ENCODE peak calls at places on chromosomes 6 and 20, in seven cellular contexts. One of them, this sample, is unnamed.

GRCh38 chr6:106081715-106082114 is 4.4 kb upstream of the PRDM1 start:
- DNase-seq in astrocyte of the cerebellum: no peak
- DNase-seq in putamen: no peak
- DNase-seq in HTR-8/SVneo: no peak
- DNase-seq in NCI-H748 treated with DMSO at 0.1 percent for 48 hours: no peak
- DNase-seq in CD4-positive, alpha-beta T cell: no peak
- DNase-seq in T-helper 1 cell: no peak
- DNase-seq in this sample: no peak

GRCh38 chr20:49677777-49678758 is 35.6 kb downstream of the B4GALT5 start:
- DNase-seq in putamen: no peak
- DNase-seq in T-helper 1 cell: no peak
- DNase-seq in astrocyte of the cerebellum: no peak
- DNase-seq in NCI-H748 treated with DMSO at 0.1 percent for 48 hours: no peak
- DNase-seq in CD4-positive, alpha-beta T cell: no peak
- DNase-seq in HTR-8/SVneo: no peak
- DNase-seq in this sample: no peak

GRCh38 chr6:25427549-25427948 is 148.4 kb downstream of the CARMIL1 start:
- DNase-seq in CD4-positive, alpha-beta T cell: no peak
- DNase-seq in T-helper 1 cell: no peak
- DNase-seq in putamen: no peak
- DNase-seq in astrocyte of the cerebellum: no peak
- DNase-seq in HTR-8/SVneo: no peak
- DNase-seq in NCI-H748 treated with DMSO at 0.1 percent for 48 hours: no peak
- DNase-seq in this sample: no peak

GRCh38 chr20:44154521-44155001 is 32.4 kb downstream of the JPH2 start:
- DNase-seq in astrocyte of the cerebellum: no peak
- DNase-seq in putamen: no peak
- DNase-seq in HTR-8/SVneo: no peak
- DNase-seq in CD4-positive, alpha-beta T cell: no peak
- DNase-seq in T-helper 1 cell: no peak
- DNase-seq in NCI-H748 treated with DMSO at 0.1 percent for 48 hours: no peak
- DNase-seq in this sample: no peak

GRCh38 chr6:170293881-170294755 is 3.2 kb upstream of the DLL1 start:
- DNase-seq in CD4-positive, alpha-beta T cell: no peak
- DNase-seq in NCI-H748 treated with DMSO at 0.1 percent for 48 hours: no peak
- DNase-seq in putamen: no peak
- DNase-seq in T-helper 1 cell: no peak
- DNase-seq in astrocyte of the cerebellum: no peak
- DNase-seq in HTR-8/SVneo: no peak
- DNase-seq in this sample: no peak

GRCh38 chr6:86331265-86331840 is 606.0 kb upstream of the HTR1E start:
- DNase-seq in putamen: no peak
- DNase-seq in CD4-positive, alpha-beta T cell: no peak
- DNase-seq in NCI-H748 treated with DMSO at 0.1 percent for 48 hours: no peak
- DNase-seq in astrocyte of the cerebellum: no peak
- DNase-seq in HTR-8/SVneo: no peak
- DNase-seq in T-helper 1 cell: no peak
- DNase-seq in this sample: no peak

GRCh38 chr6:39530201-39530759 is 194.9 kb downstream of the KIF6 start:
- DNase-seq in HTR-8/SVneo: no peak
- DNase-seq in astrocyte of the cerebellum: no peak
- DNase-seq in T-helper 1 cell: no peak
- DNase-seq in NCI-H748 treated with DMSO at 0.1 percent for 48 hours: no peak
- DNase-seq in putamen: no peak
- DNase-seq in CD4-positive, alpha-beta T cell: no peak
- DNase-seq in this sample: no peak

GRCh38 chr6:83860347-83860731 is 850 bp downstream of the CYB5R4 start:
- DNase-seq in astrocyte of the cerebellum: no peak
- DNase-seq in HTR-8/SVneo: no peak
- DNase-seq in CD4-positive, alpha-beta T cell: no peak
- DNase-seq in NCI-H748 treated with DMSO at 0.1 percent for 48 hours: no peak
- DNase-seq in putamen: no peak
- DNase-seq in T-helper 1 cell: no peak
- DNase-seq in this sample: no peak

GRCh38 chr20:43943725-43944124 is 29.1 kb downstream of the TOX2 start:
- DNase-seq in NCI-H748 treated with DMSO at 0.1 percent for 48 hours: no peak
- DNase-seq in astrocyte of the cerebellum: no peak
- DNase-seq in CD4-positive, alpha-beta T cell: no peak
- DNase-seq in putamen: no peak
- DNase-seq in HTR-8/SVneo: no peak
- DNase-seq in T-helper 1 cell: no peak
- DNase-seq in this sample: no peak

GRCh38 chr20:48783533-48784272 is 44.1 kb downstream of the PREX1 start:
- DNase-seq in CD4-positive, alpha-beta T cell: no peak
- DNase-seq in putamen: no peak
- DNase-seq in T-helper 1 cell: peak
- DNase-seq in astrocyte of the cerebellum: peak
- DNase-seq in HTR-8/SVneo: no peak
- DNase-seq in NCI-H748 treated with DMSO at 0.1 percent for 48 hours: no peak
- DNase-seq in this sample: no peak

GRCh38 chr6:52909131-52909530 is 367 bp downstream of the GSTA3 start:
- DNase-seq in astrocyte of the cerebellum: no peak
- DNase-seq in T-helper 1 cell: no peak
- DNase-seq in HTR-8/SVneo: no peak
- DNase-seq in NCI-H748 treated with DMSO at 0.1 percent for 48 hours: no peak
- DNase-seq in CD4-positive, alpha-beta T cell: no peak
- DNase-seq in putamen: no peak
- DNase-seq in this sample: no peak

GRCh38 chr6:105688573-105688972 is 285.7 kb upstream of the PREP start:
- DNase-seq in T-helper 1 cell: peak
- DNase-seq in CD4-positive, alpha-beta T cell: no peak
- DNase-seq in astrocyte of the cerebellum: no peak
- DNase-seq in putamen: no peak
- DNase-seq in HTR-8/SVneo: no peak
- DNase-seq in NCI-H748 treated with DMSO at 0.1 percent for 48 hours: no peak
- DNase-seq in this sample: no peak

GRCh38 chr6:42140051-42140450 is 2.4 kb downstream of the C6orf132 start:
- DNase-seq in NCI-H748 treated with DMSO at 0.1 percent for 48 hours: no peak
- DNase-seq in astrocyte of the cerebellum: no peak
- DNase-seq in putamen: no peak
- DNase-seq in HTR-8/SVneo: peak
- DNase-seq in T-helper 1 cell: no peak
- DNase-seq in CD4-positive, alpha-beta T cell: no peak
- DNase-seq in this sample: no peak

GRCh38 chr6:152696543-152696942 is 1.2 kb upstream of the MYCT1 start:
- DNase-seq in putamen: no peak
- DNase-seq in T-helper 1 cell: no peak
- DNase-seq in HTR-8/SVneo: peak
- DNase-seq in astrocyte of the cerebellum: peak
- DNase-seq in CD4-positive, alpha-beta T cell: no peak
- DNase-seq in NCI-H748 treated with DMSO at 0.1 percent for 48 hours: no peak
- DNase-seq in this sample: no peak

GRCh38 chr6:42984924-42985475 is 630 bp downstream of the PPP2R5D start:
- DNase-seq in NCI-H748 treated with DMSO at 0.1 percent for 48 hours: no peak
- DNase-seq in T-helper 1 cell: no peak
- DNase-seq in CD4-positive, alpha-beta T cell: peak
- DNase-seq in putamen: no peak
- DNase-seq in HTR-8/SVneo: no peak
- DNase-seq in astrocyte of the cerebellum: no peak
- DNase-seq in this sample: no peak

GRCh38 chr6:93040375-93040774 is 379.0 kb downstream of the EPHA7 start:
- DNase-seq in putamen: no peak
- DNase-seq in CD4-positive, alpha-beta T cell: no peak
- DNase-seq in T-helper 1 cell: peak
- DNase-seq in NCI-H748 treated with DMSO at 0.1 percent for 48 hours: no peak
- DNase-seq in astrocyte of the cerebellum: peak
- DNase-seq in HTR-8/SVneo: no peak
- DNase-seq in this sample: no peak

GRCh38 chr6:143843689-143844405 is 709 bp downstream of the LTV1 start:
- DNase-seq in HTR-8/SVneo: no peak
- DNase-seq in putamen: no peak
- DNase-seq in T-helper 1 cell: peak
- DNase-seq in astrocyte of the cerebellum: no peak
- DNase-seq in NCI-H748 treated with DMSO at 0.1 percent for 48 hours: no peak
- DNase-seq in CD4-positive, alpha-beta T cell: peak
- DNase-seq in this sample: no peak

GRCh38 chr6:84967389-84967788 is 203.0 kb upstream of the TBX18 start:
- DNase-seq in NCI-H748 treated with DMSO at 0.1 percent for 48 hours: peak
- DNase-seq in HTR-8/SVneo: peak
- DNase-seq in astrocyte of the cerebellum: no peak
- DNase-seq in T-helper 1 cell: no peak
- DNase-seq in CD4-positive, alpha-beta T cell: no peak
- DNase-seq in putamen: no peak
- DNase-seq in this sample: no peak

GRCh38 chr6:151058021-151058733 is 181.6 kb upstream of the AKAP12 start:
- DNase-seq in T-helper 1 cell: no peak
- DNase-seq in NCI-H748 treated with DMSO at 0.1 percent for 48 hours: no peak
- DNase-seq in HTR-8/SVneo: no peak
- DNase-seq in astrocyte of the cerebellum: no peak
- DNase-seq in putamen: no peak
- DNase-seq in CD4-positive, alpha-beta T cell: no peak
- DNase-seq in this sample: no peak

GRCh38 chr6:89895273-89895874 is 1.1 kb downstream of the GJA10 start:
- DNase-seq in putamen: no peak
- DNase-seq in HTR-8/SVneo: peak
- DNase-seq in NCI-H748 treated with DMSO at 0.1 percent for 48 hours: no peak
- DNase-seq in CD4-positive, alpha-beta T cell: no peak
- DNase-seq in T-helper 1 cell: no peak
- DNase-seq in astrocyte of the cerebellum: peak
- DNase-seq in this sample: no peak

GRCh38 chr6:30508890-30509736 is 19.8 kb downstream of the HLA-E start:
- DNase-seq in HTR-8/SVneo: no peak
- DNase-seq in NCI-H748 treated with DMSO at 0.1 percent for 48 hours: no peak
- DNase-seq in astrocyte of the cerebellum: no peak
- DNase-seq in CD4-positive, alpha-beta T cell: no peak
- DNase-seq in putamen: no peak
- DNase-seq in T-helper 1 cell: peak
- DNase-seq in this sample: no peak

GRCh38 chr6:30821862-30822784 is 62.2 kb upstream of the DDR1 start:
- DNase-seq in NCI-H748 treated with DMSO at 0.1 percent for 48 hours: no peak
- DNase-seq in astrocyte of the cerebellum: no peak
- DNase-seq in HTR-8/SVneo: no peak
- DNase-seq in CD4-positive, alpha-beta T cell: no peak
- DNase-seq in putamen: no peak
- DNase-seq in T-helper 1 cell: peak
- DNase-seq in this sample: no peak

GRCh38 chr6:154414021-154414813 is 57.6 kb upstream of the IPCEF1 start:
- DNase-seq in HTR-8/SVneo: peak
- DNase-seq in astrocyte of the cerebellum: no peak
- DNase-seq in CD4-positive, alpha-beta T cell: no peak
- DNase-seq in putamen: no peak
- DNase-seq in NCI-H748 treated with DMSO at 0.1 percent for 48 hours: no peak
- DNase-seq in T-helper 1 cell: no peak
- DNase-seq in this sample: no peak

This sample was measured in activated CD8-positive, alpha-beta memory T cell treated with anti-CD3 and anti-CD28 coated beads, Interleukin-2, amount 50 U/mL, for 4 hours.